ENCODE peak calls at places on chromosomes 4 and X, in five cellular contexts. N is NCI-H1092 treated with DMSO at 0.1 percent for 48 hours; H is fibroblast of the aortic adventitia; E is T-helper 9 cell; X is stimulated activated CD4-positive, alpha-beta T cell treated with anti-CD3 and anti-CD28 coated beads, Interleukin-2, amount 100 ng/mL, for 24 hours. Z is an unnamed sample.

GRCh38 chr4:126991965-126992364 is 640.8 kb upstream of the INTU start:
- DNase-seq in X (no peak), E (no peak), N (peak; percentile 15), H (peak; percentile 43), Z (no peak)

GRCh38 chr4:45987858-45988257 is 136.0 kb downstream of the GABRG1 start:
- DNase-seq in H (no peak), E (no peak), N (no peak), X (no peak), Z (no peak)

GRCh38 chr4:184348311-184349233 is 125.8 kb downstream of the IRF2 start:
- DNase-seq in X (no peak), H (peak; percentile 89), E (no peak), N (no peak), Z (no peak)

GRCh38 chr4:101349346-101350064 is 2.2 kb upstream of the PPP3CA start:
- DNase-seq in X (no peak), N (peak; percentile 86), E (no peak), H (peak; percentile 39), Z (peak; percentile 56)

GRCh38 chr4:52038109-52038912 is at the start of gene SGCB:
- DNase-seq in E (peak; percentile 63), N (peak; percentile 77), X (peak; percentile 81), H (no peak), Z (peak; percentile 42)

GRCh38 chrX:9467181-9467580 is 2.3 kb downstream of the TBL1X start:
- DNase-seq in E (no peak), H (no peak), N (no peak), X (no peak), Z (no peak)

GRCh38 chr4:139647184-139647583 is 18.4 kb upstream of the MGST2 start:
- DNase-seq in X (no peak), E (no peak), N (no peak), H (no peak), Z (no peak)

GRCh38 chr4:105281016-105281415 is 134.3 kb downstream of the TET2 start:
- DNase-seq in X (no peak), E (no peak), N (no peak), H (no peak), Z (no peak)

GRCh38 chrX:16258936-16259335 is 91.7 kb downstream of the MAGEB17 start:
- DNase-seq in H (no peak), X (no peak), E (no peak), N (no peak), Z (no peak)

GRCh38 chrX:118459494-118459893 is 36.1 kb upstream of the DOCK11 start:
- DNase-seq in H (peak; percentile 74), E (no peak), X (no peak), N (peak; percentile 62), Z (peak; percentile 12)

GRCh38 chrX:42269186-42269585 is 345.8 kb upstream of the CASK start:
- DNase-seq in X (no peak), E (no peak), H (no peak), N (no peak), Z (no peak)

GRCh38 chr4:133156096-133156495 is 7.0 kb downstream of the PCDH10 start:
- DNase-seq in E (no peak), X (no peak), H (no peak), N (no peak), Z (peak; percentile 26)

GRCh38 chrX:110241816-110242215 is 76.1 kb downstream of the AMMECR1 start:
- DNase-seq in E (no peak), X (no peak), N (no peak), H (peak; percentile 65), Z (no peak)

GRCh38 chrX:1172496-1172895 is 40.0 kb downstream of the CRLF2 start:
- DNase-seq in H (no peak), N (no peak), X (no peak), E (no peak), Z (no peak)

GRCh38 chr4:25466966-25467697 is 90.1 kb downstream of the ANAPC4 start:
- DNase-seq in X (no peak), H (peak; percentile 70), N (no peak), E (no peak), Z (peak; percentile 93)

GRCh38 chr4:98659106-98659592 is 738 bp upstream of the TSPAN5 start:
- DNase-seq in X (no peak), E (no peak), N (no peak), H (peak; percentile 60), Z (no peak)

GRCh38 chr4:122845066-122845465 is 18.4 kb downstream of the FGF2 start:
- DNase-seq in H (no peak), N (no peak), E (no peak), X (no peak), Z (no peak)

GRCh38 chrX:72105436-72105835 is 26.3 kb downstream of the RTL5 start:
- DNase-seq in E (peak; percentile 47), H (no peak), N (no peak), X (no peak), Z (no peak)

GRCh38 chr4:142443469-142443868 is 402.6 kb downstream of the INPP4B start:
- DNase-seq in X (no peak), H (no peak), N (no peak), E (no peak), Z (no peak)

GRCh38 chrX:12788645-12789044 is 2.6 kb upstream of the PRPS2 start:
- DNase-seq in X (no peak), N (no peak), E (no peak), H (no peak), Z (no peak)

GRCh38 chr4:121277194-121278105 is 103.4 kb downstream of the QRFPR start:
- DNase-seq in E (no peak), H (no peak), X (no peak), N (peak; percentile 2), Z (no peak)

GRCh38 chrX:104430720-104431119 is 135.3 kb upstream of the IL1RAPL2 start:
- DNase-seq in H (no peak), E (no peak), X (no peak), N (no peak), Z (no peak)

GRCh38 chrX:118594697-118595420 is 99.2 kb downstream of the DOCK11 start:
- DNase-seq in X (no peak), H (no peak), N (no peak), E (no peak), Z (no peak)

GRCh38 chrX:38103857-38104812 is 97.8 kb downstream of the SYTL5 start:
- DNase-seq in H (no peak), X (no peak), E (no peak), N (no peak), Z (no peak)

GRCh38 chrX:38941675-38942074 is 140.4 kb downstream of the MID1IP1 start:
- DNase-seq in E (no peak), N (no peak), X (no peak), H (peak; percentile 48), Z (no peak)

GRCh38 chrX:133859336-133859735 is 126.1 kb downstream of the GPC3 start:
- DNase-seq in N (peak; percentile 43), X (no peak), H (no peak), E (no peak), Z (no peak)

GRCh38 chr4:169410839-169411770 is 140.3 kb upstream of the SH3RF1 start:
- DNase-seq in E (peak; percentile 4), N (no peak), H (no peak), X (peak; percentile 39), Z (peak; percentile 18)

GRCh38 chr4:826508-827208 is 729 bp upstream of the CPLX1 start:
- DNase-seq in X (no peak), H (no peak), E (no peak), N (no peak), Z (no peak)